ENCODE peak calls at places on chromosomes 3 and 15, in ten cellular contexts. I is pancreas; Q is PC-9; V is CD8-positive, alpha-beta T cell; E is mucosa of descending colon; H is neural progenitor cell; N is bronchial epithelial cell; R is tibial artery; G is BE2C; U is epithelial cell of proximal tubule. C is an unnamed sample.
A peak's percentile ranks its signal among the peaks of the same experiment; 100 is the strongest.

GRCh38 chr3:50297896-50298725 is 1.1 kb downstream of the HYAL3 start:
- DNase-seq in I (no peak), Q (no peak), V (no peak), E (no peak), H (peak; percentile 13), N (no peak), R (no peak), G (no peak), U (no peak), C (no peak)

GRCh38 chr15:33135355-33135781 is 59.1 kb downstream of the FMN1 start:
- DNase-seq in I (no peak), Q (no peak), V (no peak), E (no peak), H (no peak), N (no peak), R (no peak), G (no peak), U (no peak), C (no peak)

GRCh38 chr3:123535580-123535979 is 49.3 kb downstream of the HACD2 start:
- DNase-seq in I (no peak), Q (no peak), V (no peak), E (no peak), H (no peak), N (peak; percentile 62), R (no peak), G (no peak), U (peak; percentile 10), C (no peak)

GRCh38 chr3:182364323-182364722 is 429.0 kb upstream of the ATP11B start:
- DNase-seq in I (no peak), Q (no peak), V (no peak), E (no peak), H (no peak), N (no peak), R (no peak), G (no peak), U (no peak), C (no peak)

GRCh38 chr15:88539441-88539840 is 7.0 kb downstream of the DET1 start:
- DNase-seq in I (no peak), Q (no peak), V (no peak), E (no peak), H (no peak), N (no peak), R (no peak), G (no peak), U (no peak), C (no peak)

GRCh38 chr3:16802382-16802781 is 82.4 kb upstream of the PLCL2 start:
- DNase-seq in I (no peak), Q (peak; percentile 9), V (no peak), E (no peak), H (no peak), N (no peak), R (no peak), G (no peak), U (no peak), C (no peak)

GRCh38 chr3:129539201-129539600 is 3.8 kb upstream of the H1-8 start:
- DNase-seq in I (no peak), Q (no peak), V (no peak), E (no peak), H (no peak), N (no peak), R (no peak), G (no peak), U (no peak), C (no peak)

GRCh38 chr15:58487041-58487723 is 55.4 kb downstream of the LIPC start:
- DNase-seq in I (no peak), Q (no peak), V (no peak), E (no peak), H (no peak), N (no peak), R (no peak), G (no peak), U (no peak), C (no peak)

GRCh38 chr3:57718118-57718517 is 25.2 kb upstream of the DENND6A start:
- DNase-seq in I (no peak), Q (no peak), V (no peak), E (no peak), H (no peak), N (no peak), R (no peak), G (no peak), U (no peak), C (no peak)

GRCh38 chr3:135784557-135784956 is 181.0 kb upstream of the PPP2R3A start:
- DNase-seq in I (no peak), Q (no peak), V (no peak), E (no peak), H (no peak), N (no peak), R (no peak), G (no peak), U (no peak), C (no peak)

GRCh38 chr3:121681792-121682191 is 21.1 kb upstream of the HCLS1 start:
- DNase-seq in I (no peak), Q (no peak), V (no peak), E (no peak), H (no peak), N (no peak), R (no peak), G (no peak), U (no peak), C (no peak)

GRCh38 chr3:49007771-49008528 is 759 bp downstream of the WDR6 start:
- DNase-seq in I (peak; percentile 91), Q (peak; percentile 90), V (peak; percentile 87), E (peak; percentile 96), H (peak; percentile 96), N (peak; percentile 52), R (peak; percentile 94), G (peak; percentile 83), U (no peak), C (peak; percentile 96)

GRCh38 chr3:49005998-49006397 is 1.2 kb upstream of the WDR6 start:
- DNase-seq in I (no peak), Q (no peak), V (no peak), E (no peak), H (no peak), N (no peak), R (no peak), G (no peak), U (no peak), C (no peak)

GRCh38 chr3:49006591-49007067 is 562 bp upstream of the WDR6 start:
- DNase-seq in I (peak; percentile 53), Q (no peak), V (peak; percentile 27), E (peak; percentile 76), H (peak; percentile 30), N (no peak), R (peak; percentile 85), G (no peak), U (no peak), C (no peak)

GRCh38 chr3:49005298-49005680 is 1.9 kb upstream of the WDR6 start:
- DNase-seq in I (no peak), Q (no peak), V (no peak), E (no peak), H (no peak), N (no peak), R (no peak), G (no peak), U (no peak), C (no peak)

GRCh38 chr3:49007068-49007770 is at the start of gene WDR6:
- DNase-seq in I (peak; percentile 98), Q (peak; percentile 97), V (peak; percentile 96), E (peak; percentile 99), H (peak; percentile 99), N (peak; percentile 93), R (peak; percentile 99), G (peak; percentile 94), U (peak; percentile 74), C (peak; percentile 99)
- TF ChIP-seq CTCF in I (no peak), Q (peak; percentile 60), V (peak; percentile 34), E (no peak), H (peak; percentile 54), N (peak; percentile 53), R (peak; percentile 14), G (peak; percentile 32), U (peak; percentile 55), C (peak; percentile 41)

DNA sequence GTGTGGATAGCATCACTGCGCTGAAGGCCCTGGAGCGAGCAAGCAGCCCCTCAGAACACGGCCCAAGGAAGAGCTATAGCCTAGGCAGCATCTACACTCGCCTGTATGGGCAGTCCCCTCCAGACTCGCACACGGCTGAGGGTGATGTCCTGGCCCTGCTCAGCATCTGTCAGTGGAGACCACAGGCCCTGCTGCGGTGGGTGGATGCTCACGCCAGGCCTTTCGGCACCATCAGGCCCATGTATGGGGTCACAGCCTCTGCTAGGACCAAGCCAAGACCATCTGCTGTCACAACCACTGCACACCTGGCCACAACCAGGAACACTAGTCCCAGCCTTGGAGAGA is 20.5 kb downstream of the ATRIP start:
- DNase-seq in I (no peak), Q (no peak), V (no peak), E (no peak), H (no peak), N (no peak), R (no peak), G (no peak), U (no peak), C (no peak)
- H3K4me3 ChIP-seq in I (peak overlapping the region; percentile 54), Q (peak overlapping the region; percentile 63), V (peak overlapping the region; percentile 95), E (no peak overlapping the region), H (no peak overlapping the region), N (no peak overlapping the region), R (peak overlapping the region; percentile 64), G (peak overlapping the region; percentile 65), U (peak overlapping the region; percentile 66), C (peak overlapping the region; percentile 56)

GRCh38 chr3:5229414-5229813 is 41.9 kb downstream of the EDEM1 start:
- DNase-seq in I (no peak), Q (no peak), V (no peak), E (no peak), H (no peak), N (peak; percentile 58), R (no peak), G (no peak), U (no peak), C (no peak)

GRCh38 chr3:5227812-5228211 is 40.3 kb downstream of the EDEM1 start:
- DNase-seq in I (no peak), Q (no peak), V (no peak), E (no peak), H (no peak), N (no peak), R (no peak), G (no peak), U (no peak), C (no peak)

GRCh38 chr3:5222283-5223005 is 34.9 kb downstream of the EDEM1 start:
- DNase-seq in I (no peak), Q (no peak), V (no peak), E (no peak), H (no peak), N (no peak), R (no peak), G (no peak), U (no peak), C (no peak)

GRCh38 chr3:5231067-5231466 is 43.6 kb downstream of the EDEM1 start:
- DNase-seq in I (no peak), Q (no peak), V (no peak), E (no peak), H (no peak), N (no peak), R (no peak), G (no peak), U (no peak), C (no peak)

GRCh38 chr3:5226783-5227182 is 39.3 kb downstream of the EDEM1 start:
- DNase-seq in I (no peak), Q (no peak), V (no peak), E (no peak), H (no peak), N (peak; percentile 17), R (no peak), G (no peak), U (no peak), C (no peak)
- TF ChIP-seq CTCF in I (peak; percentile 18), Q (peak; percentile 45), V (peak; percentile 17), E (no peak), H (peak; percentile 60), N (peak; percentile 14), R (peak; percentile 50), G (peak; percentile 40), U (peak; percentile 59), C (peak; percentile 24)

GRCh38 chr3:186940965-186941364 is 10.6 kb downstream of the ST6GAL1 start:
- DNase-seq in I (no peak), Q (no peak), V (no peak), E (no peak), H (no peak), N (no peak), R (peak; percentile 94), G (no peak), U (no peak), C (no peak)
- H3K4me3 ChIP-seq in I (no peak overlapping the region), Q (no peak overlapping the region), V (no peak overlapping the region), E (no peak overlapping the region), H (no peak overlapping the region), N (no peak overlapping the region), R (no peak overlapping the region), G (no peak overlapping the region), U (no peak overlapping the region), C (no peak overlapping the region)

C was measured in esophagus muscularis mucosa.